ENCODE peak calls at places on chromosome 10, in nine cellular contexts. O is HCT116, U is B cell, T is heart left ventricle, G is AG09319, D is AG04450, B is astrocyte of the spinal cord, J is uterus, S is pancreas. P is an unnamed sample.

GRCh38 chr10:123109466-123109865 is 26.3 kb upstream of the HMX3 start:
- DNase-seq in S (no peak), O (no peak), D (no peak), G (no peak), B (no peak), U (no peak), T (no peak), J (no peak), P (no peak)

GRCh38 chr10:57785546-57785945 is 482.1 kb downstream of the IPMK start:
- DNase-seq in O (no peak), U (no peak), T (no peak), G (no peak), S (no peak), B (no peak), D (no peak), J (no peak), P (no peak)

GRCh38 chr10:14438576-14438975 is 107.9 kb upstream of the FRMD4A start:
- DNase-seq in B (no peak), J (no peak), O (no peak), U (no peak), S (no peak), T (no peak), D (no peak), G (no peak), P (no peak)

GRCh38 chr10:118950190-118950658 is 79.3 kb upstream of the NANOS1 start:
- DNase-seq in B (peak; percentile 18), J (no peak), O (no peak), D (no peak), T (no peak), G (no peak), U (no peak), S (no peak), P (peak; percentile 28)

GRCh38 chr10:8616166-8616565 is 561.7 kb downstream of the GATA3 start:
- DNase-seq in S (no peak), T (no peak), U (no peak), G (no peak), D (no peak), O (no peak), J (no peak), B (no peak), P (no peak)

GRCh38 chr10:71975891-71976725 is 11.9 kb downstream of the CHST3 start:
- DNase-seq in T (no peak), S (no peak), O (peak; percentile 45), D (no peak), B (peak; percentile 79), G (no peak), U (no peak), J (peak; percentile 61), P (peak; percentile 79)

GRCh38 chr10:338176-339037 is 203.2 kb downstream of the ZMYND11 start:
- DNase-seq in G (peak; percentile 25), B (peak; percentile 67), U (no peak), S (no peak), T (no peak), O (no peak), D (no peak), J (no peak), P (no peak)

GRCh38 chr10:118737594-118738302 is 17.0 kb downstream of the CACUL1 start:
- DNase-seq in B (no peak), O (no peak), S (no peak), D (no peak), T (no peak), J (no peak), U (no peak), G (no peak), P (no peak)

GRCh38 chr10:71694567-71694968 is 25.0 kb downstream of the C10orf105 start:
- DNase-seq in G (no peak), D (no peak), B (no peak), J (no peak), T (peak; percentile 60), S (peak; percentile 57), O (no peak), U (peak; percentile 91), P (no peak)

GRCh38 chr10:67402620-67403019 is 293.4 kb downstream of the CTNNA3 start:
- DNase-seq in O (no peak), D (no peak), G (no peak), T (no peak), S (no peak), B (no peak), J (no peak), U (no peak), P (no peak)

GRCh38 chr10:124206616-124207015 is 113.2 kb upstream of the CHST15 start:
- DNase-seq in G (no peak), J (no peak), U (no peak), B (no peak), O (no peak), T (no peak), S (no peak), D (no peak), P (no peak)

GRCh38 chr10:121692626-121693025 is 94.4 kb upstream of the FGFR2 start:
- DNase-seq in O (no peak), S (no peak), T (no peak), J (no peak), G (no peak), U (no peak), D (no peak), B (no peak), P (no peak)

GRCh38 chr10:18179901-18180300 is 39.7 kb downstream of the CACNB2 start:
- DNase-seq in D (no peak), T (peak; percentile 40), B (peak; percentile 79), U (no peak), S (peak; percentile 33), G (peak; percentile 38), J (peak; percentile 40), O (no peak), P (peak; percentile 34)

DNA sequence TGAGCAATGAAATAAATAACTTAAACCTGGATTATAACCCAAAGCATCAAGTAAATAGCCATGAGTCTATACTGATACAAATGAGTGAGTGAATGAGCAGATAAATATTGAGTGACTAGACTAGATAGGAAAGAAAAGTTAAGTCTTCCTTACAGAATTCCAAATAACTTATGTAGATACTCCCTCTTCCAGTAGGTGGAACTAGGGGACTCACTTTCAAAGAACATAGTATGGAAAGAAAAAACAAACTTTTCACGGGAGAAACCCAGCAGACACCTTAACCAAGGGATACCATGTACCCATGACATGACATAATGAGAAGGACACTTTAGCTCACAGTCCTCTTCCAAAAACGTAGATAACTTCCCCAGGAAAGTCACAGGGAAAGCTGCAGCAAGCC is 32.2 kb downstream of the CSGALNACT2 start:
- DNase-seq in G (no peak), U (no peak), D (no peak), S (no peak), J (no peak), B (peak; percentile 14), O (no peak), T (no peak), P (peak; percentile 21)
- TF ChIP-seq CTCF in G (peak; percentile 18), U (no peak), D (peak; percentile 46), S (no peak), J (no peak), B (peak; percentile 32), O (peak; percentile 29), T (no peak), P (peak; percentile 57)

DNA sequence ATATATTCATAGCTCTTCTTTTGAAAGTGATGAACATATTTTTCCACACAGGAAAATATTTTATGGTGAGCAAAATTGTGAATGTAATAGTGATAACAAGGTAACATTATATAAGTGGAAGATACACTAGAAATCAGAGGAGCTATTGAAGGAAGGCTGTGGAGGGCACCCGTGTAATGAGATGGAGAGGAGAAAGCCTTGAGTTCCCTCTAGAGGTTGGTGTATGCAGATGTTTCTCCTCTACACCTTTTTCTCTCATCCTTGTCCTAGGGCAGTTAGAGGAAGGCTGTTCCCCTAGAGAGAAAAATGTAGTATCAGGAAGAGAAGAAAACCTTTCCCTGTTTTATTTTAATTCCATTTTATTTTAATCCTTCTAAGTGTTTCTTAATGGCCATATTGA is 54.6 kb upstream of the NRG3 start:
- DNase-seq in O (no peak), B (no peak), U (no peak), T (no peak), S (no peak), G (no peak), D (no peak), J (no peak), P (no peak)
- TF ChIP-seq CTCF in O (no peak), B (peak; percentile 1), U (no peak), T (no peak), S (no peak), G (no peak), D (no peak), J (no peak), P (no peak)

GRCh38 chr10:43866712-43867111 is 218.0 kb upstream of the ZNF32 start:
- DNase-seq in G (no peak), U (no peak), O (no peak), D (no peak), S (no peak), J (no peak), T (no peak), B (no peak), P (no peak)
- TF ChIP-seq CTCF in G (no peak), U (no peak), O (no peak), D (no peak), S (no peak), J (no peak), T (no peak), B (no peak), P (no peak)

GRCh38 chr10:94061026-94061425 is 67.3 kb downstream of the PLCE1 start:
- DNase-seq in J (no peak), U (no peak), B (no peak), S (no peak), D (no peak), T (no peak), G (no peak), O (no peak), P (no peak)

GRCh38 chr10:94053639-94053932 is 59.9 kb downstream of the PLCE1 start:
- DNase-seq in O (no peak), B (no peak), U (no peak), T (no peak), S (no peak), G (no peak), J (no peak), D (no peak), P (no peak)

GRCh38 chr10:94062611-94063010 is 68.9 kb downstream of the PLCE1 start:
- DNase-seq in G (no peak), S (no peak), T (no peak), D (no peak), O (no peak), B (peak; percentile 38), J (no peak), U (no peak), P (no peak)

GRCh38 chr10:94059174-94059573 is 65.4 kb downstream of the PLCE1 start:
- DNase-seq in U (no peak), T (no peak), D (no peak), S (no peak), G (no peak), J (no peak), B (no peak), O (no peak), P (no peak)
- TF ChIP-seq CTCF in U (no peak), T (no peak), D (no peak), S (no peak), G (no peak), J (no peak), B (no peak), O (no peak), P (no peak)

P was measured in HFFc6.